ENCODE peak calls at places on chromosomes 4 and X, in four cellular contexts. F, U, O and R are unnamed samples.

GRCh38 chrX:153763989-153764755 is at the start of gene PLXNB3:
- DNase-seq in F (peak; percentile 56), U (peak; percentile 77), O (peak; percentile 86), R (no peak)

GRCh38 chr4:170978990-170979389 is 834.2 kb upstream of the GALNTL6 start:
- DNase-seq in F (no peak), U (no peak), O (no peak), R (no peak)

GRCh38 chr4:139301821-139302611 is at the start of gene NDUFC1:
- DNase-seq in F (peak; percentile 35), U (peak; percentile 73), O (peak; percentile 67), R (no peak)

GRCh38 chr4:149987777-149988410 is 90.4 kb upstream of the DCLK2 start:
- DNase-seq in F (no peak), U (no peak), O (no peak), R (no peak)

GRCh38 chr4:184163813-184164212 is 53.9 kb downstream of the ENPP6 start:
- DNase-seq in F (peak; percentile 48), U (peak; percentile 67), O (peak; percentile 73), R (no peak)

GRCh38 chr4:152159773-152160172 is 376.1 kb downstream of the FBXW7 start:
- DNase-seq in F (no peak), U (no peak), O (no peak), R (no peak)

GRCh38 chr4:152784490-152785195 is 4.9 kb downstream of the ARFIP1 start:
- DNase-seq in F (no peak), U (no peak), O (no peak), R (no peak)

GRCh38 chrX:30935985-30936384 is 46.9 kb upstream of the TAB3 start:
- DNase-seq in F (no peak), U (no peak), O (no peak), R (peak; percentile 15)

GRCh38 chrX:107654778-107655761 is 26.8 kb downstream of the PRPS1 start:
- DNase-seq in F (no peak), U (peak; percentile 50), O (peak; percentile 71), R (no peak)